ENCODE peak calls at places on chromosomes 11 and 22, in nine cellular contexts. B is lower leg skin, Z is stomach, X is A549, V is HFF-Myc, T is ovary, J is Peyer's patch, G is upper lobe of right lung, L is spleen. Y is an unnamed sample.

GRCh38 chr22:49406047-49406650 is 421.5 kb downstream of the BRD1 start:
- DNase-seq in B (peak; percentile 3), Z (peak; percentile 8), X (no peak), V (no peak), T (no peak), J (no peak), G (no peak), L (no peak), Y (no peak)

GRCh38 chr22:49502126-49502826 is 325.4 kb downstream of the BRD1 start:
- DNase-seq in B (no peak), Z (no peak), X (peak; percentile 57), V (no peak), T (no peak), J (no peak), G (no peak), L (no peak), Y (no peak)

GRCh38 chr11:46737699-46738098 is 18.7 kb downstream of the F2 start:
- DNase-seq in B (no peak), Z (no peak), X (no peak), V (no peak), T (no peak), J (no peak), G (no peak), L (peak; percentile 7), Y (no peak)

GRCh38 chr22:38176170-38176741 is 5.4 kb downstream of the PLA2G6 start:
- DNase-seq in B (peak; percentile 84), Z (peak; percentile 79), X (no peak), V (peak; percentile 66), T (peak; percentile 59), J (no peak), G (peak; percentile 81), L (peak; percentile 87), Y (peak; percentile 33)

GRCh38 chr11:106706355-106706754 is 311.9 kb downstream of the GUCY1A2 start:
- DNase-seq in B (no peak), Z (no peak), X (peak; percentile 39), V (peak; percentile 22), T (no peak), J (no peak), G (no peak), L (no peak), Y (no peak)

GRCh38 chr11:113147249-113147648 is 167.1 kb upstream of the TTC12 start:
- DNase-seq in B (no peak), Z (no peak), X (no peak), V (no peak), T (no peak), J (no peak), G (no peak), L (no peak), Y (no peak)

GRCh38 chr11:112794321-112794720 is 166.9 kb upstream of the NCAM1 start:
- DNase-seq in B (no peak), Z (no peak), X (no peak), V (no peak), T (no peak), J (no peak), G (no peak), L (no peak), Y (no peak)

GRCh38 chr11:70551323-70552166 is 153.2 kb downstream of the CTTN start:
- DNase-seq in B (no peak), Z (no peak), X (no peak), V (no peak), T (no peak), J (no peak), G (no peak), L (peak; percentile 54), Y (no peak)

GRCh38 chr11:26330255-26330654 is 1.7 kb upstream of the ANO3 start:
- DNase-seq in B (no peak), Z (no peak), X (no peak), V (no peak), T (no peak), J (no peak), G (no peak), L (no peak), Y (no peak)

GRCh38 chr11:36326524-36327419 is 30.7 kb downstream of the PRR5L start:
- DNase-seq in B (no peak), Z (no peak), X (no peak), V (no peak), T (no peak), J (no peak), G (no peak), L (no peak), Y (no peak)

GRCh38 chr11:116837231-116838091 is at the start of gene APOA1:
- DNase-seq in B (no peak), Z (no peak), X (no peak), V (no peak), T (peak; percentile 53), J (no peak), G (no peak), L (peak; percentile 69), Y (no peak)

GRCh38 chr22:41848468-41848867 is 15.6 kb downstream of the SREBF2 start:
- DNase-seq in B (peak; percentile 66), Z (peak; percentile 70), X (no peak), V (no peak), T (no peak), J (no peak), G (peak; percentile 88), L (peak; percentile 85), Y (no peak)

GRCh38 chr11:126148317-126148716 is 63.1 kb downstream of the RPUSD4 start:
- DNase-seq in B (no peak), Z (no peak), X (no peak), V (no peak), T (no peak), J (no peak), G (no peak), L (peak; percentile 14), Y (no peak)

GRCh38 chr22:20128619-20128901 is 3.0 kb upstream of the ZDHHC8 start:
- DNase-seq in B (no peak), Z (no peak), X (no peak), V (no peak), T (no peak), J (no peak), G (no peak), L (no peak), Y (no peak)

GRCh38 chr22:20127869-20128618 is 3.6 kb upstream of the ZDHHC8 start:
- DNase-seq in B (no peak), Z (no peak), X (no peak), V (no peak), T (no peak), J (no peak), G (no peak), L (no peak), Y (no peak)

GRCh38 chr22:20129747-20130014 is 1.9 kb upstream of the ZDHHC8 start:
- DNase-seq in B (no peak), Z (no peak), X (no peak), V (no peak), T (no peak), J (no peak), G (no peak), L (no peak), Y (no peak)

GRCh38 chr22:20130319-20130718 is 1.3 kb upstream of the ZDHHC8 start:
- DNase-seq in B (no peak), Z (no peak), X (no peak), V (no peak), T (no peak), J (no peak), G (no peak), L (no peak), Y (no peak)

GRCh38 chr22:20128902-20129746 is 2.5 kb upstream of the ZDHHC8 start:
- DNase-seq in B (no peak), Z (peak; percentile 37), X (no peak), V (no peak), T (no peak), J (peak; percentile 54), G (no peak), L (no peak), Y (no peak)
- TF ChIP-seq CTCF in B (no peak), Z (peak; percentile 30), X (peak; percentile 27), V (peak; percentile 54), T (no peak), J (peak; percentile 39), G (peak; percentile 20), L (peak; percentile 29), Y (peak; percentile 12)

GRCh38 chr11:76094729-76095128 is 111.6 kb downstream of the WNT11 start:
- DNase-seq in B (no peak), Z (no peak), X (no peak), V (no peak), T (no peak), J (no peak), G (no peak), L (no peak), Y (no peak)
- TF ChIP-seq CTCF in B (no peak), Z (no peak), X (no peak), V (no peak), T (no peak), J (no peak), G (no peak), L (no peak), Y (no peak)

GRCh38 chr22:21641417-21641794 is 696 bp upstream of the SDF2L1 start:
- DNase-seq in B (no peak), Z (peak; percentile 53), X (peak; percentile 64), V (no peak), T (no peak), J (no peak), G (peak; percentile 79), L (no peak), Y (no peak)

GRCh38 chr22:21642584-21643448 is 714 bp downstream of the SDF2L1 start:
- DNase-seq in B (no peak), Z (peak; percentile 57), X (peak; percentile 51), V (no peak), T (no peak), J (peak; percentile 60), G (peak; percentile 75), L (peak; percentile 87), Y (peak; percentile 39)

GRCh38 chr22:21643533-21644357 is 1.6 kb downstream of the SDF2L1 start:
- DNase-seq in B (no peak), Z (no peak), X (no peak), V (no peak), T (no peak), J (no peak), G (no peak), L (no peak), Y (no peak)

GRCh38 chr22:21640810-21641209 is 1.3 kb upstream of the SDF2L1 start:
- DNase-seq in B (no peak), Z (no peak), X (no peak), V (no peak), T (no peak), J (no peak), G (no peak), L (no peak), Y (no peak)

GRCh38 chr22:21641795-21642583 is at the start of gene SDF2L1:
- DNase-seq in B (peak; percentile 98), Z (peak; percentile 99), X (peak; percentile 94), V (peak; percentile 94), T (peak; percentile 96), J (peak; percentile 99), G (peak; percentile 99), L (peak; percentile 99), Y (peak; percentile 98)
- TF ChIP-seq CTCF in B (no peak), Z (peak; percentile 14), X (no peak), V (no peak), T (peak; percentile 39), J (peak; percentile 23), G (peak; percentile 33), L (peak; percentile 44), Y (no peak)

DNA sequence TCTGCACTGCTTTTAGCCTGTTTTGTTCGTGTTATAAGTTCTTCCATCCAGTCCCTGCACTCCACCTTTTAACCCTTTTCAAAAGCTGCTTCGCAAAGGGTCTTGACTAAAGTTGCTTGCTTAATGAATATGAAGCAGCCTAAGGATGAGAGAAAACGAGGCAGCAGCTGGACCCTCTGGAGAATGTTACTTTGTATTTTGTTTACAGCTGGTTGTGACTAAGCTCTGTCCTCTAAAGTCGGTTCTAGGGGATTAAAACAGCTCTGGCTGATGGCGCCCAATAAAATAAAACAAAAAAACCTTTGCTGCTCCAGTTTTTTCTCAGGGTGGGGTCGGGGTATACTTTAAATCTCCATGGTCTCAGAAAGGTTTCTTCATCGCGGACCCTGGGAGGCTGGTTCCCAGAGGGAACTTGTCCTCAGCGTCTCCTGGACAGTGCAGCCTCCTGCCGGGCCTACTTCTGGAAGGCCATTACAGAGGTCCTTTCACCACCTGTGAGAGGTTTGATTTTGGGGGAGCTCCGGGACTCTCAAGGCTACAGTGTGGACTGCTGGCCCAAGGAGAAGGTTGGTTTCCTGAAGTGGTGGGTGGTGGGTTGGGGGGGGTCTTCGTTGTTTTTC is 836 bp upstream of the RBM4 start:
- DNase-seq in B (peak; percentile 21), Z (no peak), X (no peak), V (peak; percentile 15), T (no peak), J (no peak), G (no peak), L (no peak), Y (no peak)
- TF ChIP-seq CTCF in B (no peak), Z (peak; percentile 8), X (no peak), V (peak; percentile 2), T (no peak), J (no peak), G (no peak), L (no peak), Y (no peak)